ENCODE peak calls at places on chromosomes 11 and 22, in ten cellular contexts. I is tibial nerve, O is A549, F is esophagus muscularis mucosa, G is ovary, J is suprapubic skin, L is K562, K is sigmoid colon, X is H1, H is stomach. S is an unnamed sample.

GRCh38 chr11:22828373-22828772 is 1.2 kb downstream of the SVIP start:
- DNase-seq in I (no peak), O (no peak), F (no peak), G (no peak), J (no peak), L (peak), K (no peak), X (no peak), H (no peak), S (no peak)

GRCh38 chr11:13260963-13261599 is 16.5 kb upstream of the BMAL1 start:
- DNase-seq in I (peak), O (no peak), F (peak), G (no peak), J (peak), L (no peak), K (no peak), X (no peak), H (no peak), S (no peak)

GRCh38 chr11:9688716-9689511 is 25.0 kb downstream of the SWAP70 start:
- DNase-seq in I (no peak), O (no peak), F (no peak), G (no peak), J (no peak), L (peak), K (no peak), X (no peak), H (no peak), S (no peak)

GRCh38 chr11:14248577-14248976 is 110.4 kb downstream of the RRAS2 start:
- DNase-seq in I (peak), O (no peak), F (no peak), G (no peak), J (no peak), L (no peak), K (no peak), X (no peak), H (no peak), S (no peak)

GRCh38 chr11:3119141-3119821 is 45.8 kb downstream of the OSBPL5 start:
- DNase-seq in I (no peak), O (no peak), F (no peak), G (peak), J (peak), L (no peak), K (peak), X (no peak), H (peak), S (peak)

GRCh38 chr11:72970557-72971118 is 156.4 kb downstream of the ATG16L2 start:
- DNase-seq in I (no peak), O (no peak), F (no peak), G (no peak), J (no peak), L (peak), K (no peak), X (no peak), H (no peak), S (no peak)

GRCh38 chr11:69310934-69311766 is 17.2 kb downstream of the MYEOV start:
- DNase-seq in I (no peak), O (no peak), F (no peak), G (peak), J (peak), L (no peak), K (peak), X (no peak), H (no peak), S (no peak)

GRCh38 chr11:82733444-82734119 is at the start of gene FAM181B:
- DNase-seq in I (peak), O (peak), F (no peak), G (peak), J (no peak), L (peak), K (peak), X (peak), H (peak), S (peak)

GRCh38 chr11:75142714-75143419 is 8.0 kb upstream of the SLCO2B1 start:
- DNase-seq in I (peak), O (peak), F (peak), G (peak), J (peak), L (peak), K (peak), X (peak), H (peak), S (peak)

GRCh38 chr11:12592283-12592682 is 81.9 kb upstream of the TEAD1 start:
- DNase-seq in I (no peak), O (no peak), F (no peak), G (no peak), J (no peak), L (no peak), K (no peak), X (no peak), H (no peak), S (no peak)

GRCh38 chr11:134599180-134599810 is 187.3 kb upstream of the B3GAT1 start:
- DNase-seq in I (no peak), O (no peak), F (no peak), G (no peak), J (no peak), L (peak), K (no peak), X (no peak), H (no peak), S (no peak)
- H3K4me3 ChIP-seq in I (no peak), O (no peak), F (no peak), G (no peak), J (no peak), L (no peak), K (no peak), X (no peak), H (no peak), S (no peak)

GRCh38 chr11:21634491-21634890 is 558.4 kb upstream of the ANO5 start:
- DNase-seq in I (no peak), O (no peak), F (no peak), G (no peak), J (no peak), L (no peak), K (no peak), X (no peak), H (no peak), S (no peak)
- TF ChIP-seq EP300 in I (no peak), O (no peak), F (no peak), G (no peak), J (no peak), L (no peak), K (no peak), X (no peak), H (no peak), S (no peak)

GRCh38 chr22:40107244-40107643 is 70.5 kb upstream of the TNRC6B start:
- DNase-seq in I (no peak), O (no peak), F (no peak), G (no peak), J (no peak), L (no peak), K (no peak), X (no peak), H (no peak), S (no peak)
- H3K4me3 ChIP-seq in I (peak), O (no peak), F (peak), G (peak), J (peak), L (no peak), K (peak), X (no peak), H (peak), S (no peak)

GRCh38 chr22:20439928-20440575 is 2.4 kb upstream of the SCARF2 start:
- DNase-seq in I (no peak), O (no peak), F (no peak), G (peak), J (peak), L (no peak), K (peak), X (no peak), H (no peak), S (no peak)
- TF ChIP-seq EP300 in I (no peak), O (no peak), F (no peak), G (no peak), J (no peak), L (no peak), K (no peak), X (no peak), H (no peak), S (no peak)

GRCh38 chr22:41844036-41844435 is 11.1 kb downstream of the SREBF2 start:
- DNase-seq in I (no peak), O (no peak), F (no peak), G (no peak), J (no peak), L (no peak), K (no peak), X (no peak), H (no peak), S (no peak)
- H3K4me3 ChIP-seq in I (no peak), O (no peak), F (no peak), G (no peak), J (no peak), L (no peak), K (no peak), X (no peak), H (no peak), S (no peak)

GRCh38 chr22:29217827-29218757 is 12.4 kb downstream of the EMID1 start:
- DNase-seq in I (no peak), O (no peak), F (no peak), G (peak), J (peak), L (no peak), K (peak), X (no peak), H (no peak), S (no peak)
- TF ChIP-seq EP300 in I (no peak), O (no peak), F (no peak), G (no peak), J (no peak), L (no peak), K (no peak), X (no peak), H (no peak), S (no peak)